ENCODE peak calls at places on chromosomes 6 and 20, in six cellular contexts. One of them, this sample, is unnamed.

GRCh38 chr6:169795196-169795595 is 43.8 kb downstream of the ERMARD start:
- DNase-seq in CD4-positive, alpha-beta T cell: no peak
- DNase-seq in pancreas: no peak
- DNase-seq in adrenal gland: no peak
- DNase-seq in CD8-positive, alpha-beta T cell: no peak
- DNase-seq in aorta: no peak
- DNase-seq in this sample: no peak

GRCh38 chr20:8670900-8671229 is 398.0 kb upstream of the PLCB4 start:
- DNase-seq in CD4-positive, alpha-beta T cell: no peak
- DNase-seq in pancreas: no peak
- DNase-seq in adrenal gland: no peak
- DNase-seq in CD8-positive, alpha-beta T cell: no peak
- DNase-seq in aorta: no peak
- DNase-seq in this sample: no peak

GRCh38 chr6:48658910-48659309 is 547.9 kb upstream of the PTCHD4 start:
- DNase-seq in CD4-positive, alpha-beta T cell: no peak
- DNase-seq in pancreas: no peak
- DNase-seq in adrenal gland: no peak
- DNase-seq in CD8-positive, alpha-beta T cell: no peak
- DNase-seq in aorta: no peak
- DNase-seq in this sample: no peak

GRCh38 chr6:121297699-121298098 is 36.6 kb downstream of the TBC1D32 start:
- DNase-seq in CD4-positive, alpha-beta T cell: no peak
- DNase-seq in pancreas: no peak
- DNase-seq in adrenal gland: no peak
- DNase-seq in CD8-positive, alpha-beta T cell: no peak
- DNase-seq in aorta: no peak
- DNase-seq in this sample: no peak

GRCh38 chr6:52362443-52363221 is 681 bp downstream of the PAQR8 start:
- DNase-seq in CD4-positive, alpha-beta T cell: peak; percentile 48
- DNase-seq in pancreas: peak; percentile 77
- DNase-seq in adrenal gland: peak; percentile 17
- DNase-seq in CD8-positive, alpha-beta T cell: peak; percentile 22
- DNase-seq in aorta: peak; percentile 58
- DNase-seq in this sample: no peak

GRCh38 chr6:118810420-118811027 is 83.4 kb upstream of the ASF1A start:
- DNase-seq in CD4-positive, alpha-beta T cell: peak; percentile 58
- DNase-seq in pancreas: no peak
- DNase-seq in adrenal gland: no peak
- DNase-seq in CD8-positive, alpha-beta T cell: peak; percentile 61
- DNase-seq in aorta: no peak
- DNase-seq in this sample: no peak

GRCh38 chr6:169097336-169098052 is 156.2 kb downstream of the THBS2 start:
- DNase-seq in CD4-positive, alpha-beta T cell: no peak
- DNase-seq in pancreas: no peak
- DNase-seq in adrenal gland: no peak
- DNase-seq in CD8-positive, alpha-beta T cell: no peak
- DNase-seq in aorta: no peak
- DNase-seq in this sample: no peak

GRCh38 chr6:159307246-159307790 is 138.1 kb downstream of the FNDC1 start:
- DNase-seq in CD4-positive, alpha-beta T cell: no peak
- DNase-seq in pancreas: no peak
- DNase-seq in adrenal gland: no peak
- DNase-seq in CD8-positive, alpha-beta T cell: no peak
- DNase-seq in aorta: no peak
- DNase-seq in this sample: no peak

GRCh38 chr6:151733680-151734320 is 73.7 kb upstream of the ESR1 start:
- DNase-seq in CD4-positive, alpha-beta T cell: no peak
- DNase-seq in pancreas: no peak
- DNase-seq in adrenal gland: peak; percentile 23
- DNase-seq in CD8-positive, alpha-beta T cell: no peak
- DNase-seq in aorta: no peak
- DNase-seq in this sample: no peak

GRCh38 chr6:42142118-42142835 is at the start of gene C6orf132:
- DNase-seq in CD4-positive, alpha-beta T cell: no peak
- DNase-seq in pancreas: peak; percentile 94
- DNase-seq in adrenal gland: peak; percentile 40
- DNase-seq in CD8-positive, alpha-beta T cell: no peak
- DNase-seq in aorta: no peak
- DNase-seq in this sample: peak; percentile 42

GRCh38 chr20:44850272-44850671 is 35.2 kb upstream of the YWHAB start:
- DNase-seq in CD4-positive, alpha-beta T cell: no peak
- DNase-seq in pancreas: no peak
- DNase-seq in adrenal gland: no peak
- DNase-seq in CD8-positive, alpha-beta T cell: no peak
- DNase-seq in aorta: no peak
- DNase-seq in this sample: peak; percentile 17

GRCh38 chr20:44203161-44203560 is 7.4 kb downstream of the OSER1 start:
- DNase-seq in CD4-positive, alpha-beta T cell: no peak
- DNase-seq in pancreas: no peak
- DNase-seq in adrenal gland: no peak
- DNase-seq in CD8-positive, alpha-beta T cell: no peak
- DNase-seq in aorta: no peak
- DNase-seq in this sample: no peak

GRCh38 chr6:107965746-107966145 is 7.7 kb upstream of the SEC63 start:
- DNase-seq in CD4-positive, alpha-beta T cell: no peak
- DNase-seq in pancreas: no peak
- DNase-seq in adrenal gland: no peak
- DNase-seq in CD8-positive, alpha-beta T cell: no peak
- DNase-seq in aorta: no peak
- DNase-seq in this sample: peak; percentile 99

GRCh38 chr6:98653171-98653570 is 181.2 kb upstream of the POU3F2 start:
- DNase-seq in CD4-positive, alpha-beta T cell: no peak
- DNase-seq in pancreas: no peak
- DNase-seq in adrenal gland: no peak
- DNase-seq in CD8-positive, alpha-beta T cell: no peak
- DNase-seq in aorta: no peak
- DNase-seq in this sample: no peak

GRCh38 chr6:101445527-101445926 is 52.0 kb downstream of the GRIK2 start:
- DNase-seq in CD4-positive, alpha-beta T cell: no peak
- DNase-seq in pancreas: no peak
- DNase-seq in adrenal gland: no peak
- DNase-seq in CD8-positive, alpha-beta T cell: no peak
- DNase-seq in aorta: no peak
- DNase-seq in this sample: peak; percentile 9

GRCh38 chr6:13286185-13286584 is 42.2 kb downstream of the TBC1D7 start:
- DNase-seq in CD4-positive, alpha-beta T cell: no peak
- DNase-seq in pancreas: no peak
- DNase-seq in adrenal gland: no peak
- DNase-seq in CD8-positive, alpha-beta T cell: no peak
- DNase-seq in aorta: no peak
- DNase-seq in this sample: no peak

GRCh38 chr20:58223358-58223941 is 5.0 kb downstream of the ANKRD60 start:
- DNase-seq in CD4-positive, alpha-beta T cell: no peak
- DNase-seq in pancreas: no peak
- DNase-seq in adrenal gland: no peak
- DNase-seq in CD8-positive, alpha-beta T cell: no peak
- DNase-seq in aorta: no peak
- DNase-seq in this sample: no peak

GRCh38 chr20:58222446-58222845 is 6.0 kb downstream of the ANKRD60 start:
- DNase-seq in CD4-positive, alpha-beta T cell: no peak
- DNase-seq in pancreas: no peak
- DNase-seq in adrenal gland: no peak
- DNase-seq in CD8-positive, alpha-beta T cell: no peak
- DNase-seq in aorta: no peak
- DNase-seq in this sample: no peak

GRCh38 chr20:58225490-58226200 is 2.8 kb downstream of the ANKRD60 start:
- DNase-seq in CD4-positive, alpha-beta T cell: no peak
- DNase-seq in pancreas: no peak
- DNase-seq in adrenal gland: no peak
- DNase-seq in CD8-positive, alpha-beta T cell: no peak
- DNase-seq in aorta: no peak
- DNase-seq in this sample: no peak

GRCh38 chr20:58224097-58224496 is 4.4 kb downstream of the ANKRD60 start:
- DNase-seq in CD4-positive, alpha-beta T cell: no peak
- DNase-seq in pancreas: no peak
- DNase-seq in adrenal gland: no peak
- DNase-seq in CD8-positive, alpha-beta T cell: no peak
- DNase-seq in aorta: no peak
- DNase-seq in this sample: no peak

DNA sequence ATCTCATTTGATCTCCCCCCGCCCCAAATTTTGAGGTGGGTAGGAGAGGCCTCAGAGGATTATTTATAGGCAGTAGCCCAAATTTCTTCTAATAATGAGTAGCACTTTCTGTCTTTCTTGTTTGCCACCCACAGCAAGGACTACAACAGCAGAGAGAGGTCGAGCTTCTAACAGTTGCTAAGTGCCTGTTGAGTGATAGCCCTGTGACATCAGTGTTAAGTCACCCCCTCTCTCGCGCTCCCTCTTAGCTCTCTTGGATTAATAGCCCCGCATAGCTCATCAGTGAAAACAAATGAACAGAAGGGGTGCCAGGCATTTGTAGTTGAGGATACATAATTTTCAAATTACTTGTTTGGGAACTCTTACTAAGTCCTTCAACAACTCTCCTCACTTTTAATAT is 3.5 kb downstream of the ANKRD60 start:
- DNase-seq in CD4-positive, alpha-beta T cell: no peak
- DNase-seq in pancreas: no peak
- DNase-seq in adrenal gland: no peak
- DNase-seq in CD8-positive, alpha-beta T cell: no peak
- DNase-seq in aorta: no peak
- DNase-seq in this sample: no peak
- H3K27me3 ChIP-seq in CD4-positive, alpha-beta T cell: peaks cover 66% of the 10 kb centered on the region
- H3K27me3 ChIP-seq in pancreas: peaks cover 6% of the 10 kb centered on the region
- H3K27me3 ChIP-seq in adrenal gland: peaks cover 17% of the 10 kb centered on the region
- H3K27me3 ChIP-seq in CD8-positive, alpha-beta T cell: peaks cover 19% of the 10 kb centered on the region
- H3K27me3 ChIP-seq in aorta: no peaks in the 10 kb centered on the region
- H3K27me3 ChIP-seq in this sample: peaks cover 92% of the 10 kb centered on the region

GRCh38 chr20:16846011-16846410 is 97.9 kb downstream of the OTOR start:
- DNase-seq in CD4-positive, alpha-beta T cell: no peak
- DNase-seq in pancreas: no peak
- DNase-seq in adrenal gland: no peak
- DNase-seq in CD8-positive, alpha-beta T cell: no peak
- DNase-seq in aorta: no peak
- DNase-seq in this sample: no peak

GRCh38 chr20:16844406-16844805 is 96.2 kb downstream of the OTOR start:
- DNase-seq in CD4-positive, alpha-beta T cell: no peak
- DNase-seq in pancreas: no peak
- DNase-seq in adrenal gland: no peak
- DNase-seq in CD8-positive, alpha-beta T cell: no peak
- DNase-seq in aorta: no peak
- DNase-seq in this sample: no peak

GRCh38 chr20:16842721-16843120 is 94.6 kb downstream of the OTOR start:
- DNase-seq in CD4-positive, alpha-beta T cell: no peak
- DNase-seq in pancreas: no peak
- DNase-seq in adrenal gland: no peak
- DNase-seq in CD8-positive, alpha-beta T cell: no peak
- DNase-seq in aorta: no peak
- DNase-seq in this sample: no peak
- H3K27ac ChIP-seq in CD4-positive, alpha-beta T cell: no peak overlapping the region
- H3K27ac ChIP-seq in pancreas: no peak overlapping the region
- H3K27ac ChIP-seq in adrenal gland: no peak overlapping the region
- H3K27ac ChIP-seq in CD8-positive, alpha-beta T cell: no peak overlapping the region
- H3K27ac ChIP-seq in aorta: no peak overlapping the region
- H3K27ac ChIP-seq in this sample: no peak overlapping the region

GRCh38 chr6:163787001-163787667 is 372.6 kb downstream of the QKI start:
- DNase-seq in CD4-positive, alpha-beta T cell: no peak
- DNase-seq in pancreas: no peak
- DNase-seq in adrenal gland: no peak
- DNase-seq in CD8-positive, alpha-beta T cell: no peak
- DNase-seq in aorta: no peak
- DNase-seq in this sample: no peak
- H3K27me3 ChIP-seq in CD4-positive, alpha-beta T cell: no peaks in the 10 kb centered on the region
- H3K27me3 ChIP-seq in pancreas: no peaks in the 10 kb centered on the region
- H3K27me3 ChIP-seq in adrenal gland: no peaks in the 10 kb centered on the region
- H3K27me3 ChIP-seq in CD8-positive, alpha-beta T cell: no peaks in the 10 kb centered on the region
- H3K27me3 ChIP-seq in aorta: no peaks in the 10 kb centered on the region
- H3K27me3 ChIP-seq in this sample: no peaks in the 10 kb centered on the region

DNA sequence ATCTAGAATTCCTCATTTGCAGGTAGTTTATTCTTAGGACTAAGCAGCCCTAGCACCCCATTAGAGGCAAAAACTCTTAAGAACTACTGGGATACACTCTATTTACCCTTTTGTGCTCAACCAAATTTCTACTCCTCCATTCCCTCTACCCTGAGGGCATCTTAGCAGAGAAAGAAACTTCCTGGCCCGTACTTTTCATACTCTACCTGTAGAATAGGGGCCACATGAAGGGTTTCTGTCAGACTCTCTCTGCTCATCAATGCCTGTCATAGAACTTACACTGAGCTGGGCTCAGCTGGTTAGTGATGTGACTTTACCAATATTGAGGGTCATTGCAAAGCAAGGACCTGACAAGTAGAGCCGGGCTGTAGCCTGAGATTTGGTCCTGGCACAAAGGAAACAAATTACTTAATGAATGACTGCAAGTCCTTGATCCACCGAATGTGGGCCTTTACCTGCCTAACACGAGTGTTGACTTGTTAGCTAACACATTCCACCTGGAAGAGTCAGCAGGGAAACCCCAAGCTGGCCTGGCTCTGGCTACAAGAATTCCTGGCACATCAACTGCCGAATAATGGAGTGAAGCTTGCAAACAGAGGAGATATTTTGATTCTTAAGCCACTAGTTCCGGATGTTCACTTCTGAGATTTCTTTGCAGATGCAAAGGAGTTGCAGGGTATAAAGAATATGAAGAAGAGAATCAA is 280.5 kb upstream of the JAG1 start:
- DNase-seq in CD4-positive, alpha-beta T cell: no peak
- DNase-seq in pancreas: no peak
- DNase-seq in adrenal gland: no peak
- DNase-seq in CD8-positive, alpha-beta T cell: no peak
- DNase-seq in aorta: no peak
- DNase-seq in this sample: peak; percentile 96
- H3K27ac ChIP-seq in CD4-positive, alpha-beta T cell: no peak overlapping the region
- H3K27ac ChIP-seq in pancreas: peak overlapping the region; percentile 15
- H3K27ac ChIP-seq in adrenal gland: no peak overlapping the region
- H3K27ac ChIP-seq in CD8-positive, alpha-beta T cell: no peak overlapping the region
- H3K27ac ChIP-seq in aorta: no peak overlapping the region
- H3K27ac ChIP-seq in this sample: peak overlapping the region; percentile 84

DNA sequence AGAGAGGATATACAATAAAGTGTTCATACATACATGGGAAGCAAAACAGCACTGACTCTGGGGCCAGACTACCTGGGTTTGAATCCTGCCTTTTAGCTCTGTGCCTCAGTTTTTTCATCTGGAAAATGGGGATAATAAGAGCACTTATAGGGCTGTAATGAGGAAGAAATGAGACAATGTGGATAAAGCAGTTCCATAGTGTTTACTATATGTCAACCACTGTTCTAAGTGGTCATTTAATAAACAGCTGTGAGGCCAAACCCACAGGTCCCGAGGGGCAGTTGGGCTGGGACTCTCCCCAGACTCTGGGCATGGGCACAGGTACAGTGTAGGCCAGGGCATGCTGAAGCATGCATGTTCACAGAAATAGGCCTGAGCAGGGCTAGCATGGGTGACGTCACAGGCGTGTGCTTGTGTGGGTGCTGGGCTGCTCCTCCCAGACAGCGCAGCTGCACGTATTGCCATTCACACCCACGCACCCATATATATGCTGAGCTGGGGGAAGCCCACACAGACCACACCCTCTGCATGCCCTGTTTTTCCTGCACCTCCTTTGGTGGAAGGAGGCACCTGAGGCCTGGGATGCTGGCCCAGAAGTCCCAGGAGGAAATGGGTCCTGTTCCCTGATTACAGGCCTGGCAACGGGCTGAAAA is 3.5 kb upstream of the PLCG1 start:
- DNase-seq in CD4-positive, alpha-beta T cell: no peak
- DNase-seq in pancreas: no peak
- DNase-seq in adrenal gland: no peak
- DNase-seq in CD8-positive, alpha-beta T cell: no peak
- DNase-seq in aorta: no peak
- DNase-seq in this sample: peak; percentile 93
- H3K27me3 ChIP-seq in CD4-positive, alpha-beta T cell: no peaks in the 10 kb centered on the region
- H3K27me3 ChIP-seq in pancreas: no peaks in the 10 kb centered on the region
- H3K27me3 ChIP-seq in adrenal gland: no peaks in the 10 kb centered on the region
- H3K27me3 ChIP-seq in CD8-positive, alpha-beta T cell: no peaks in the 10 kb centered on the region
- H3K27me3 ChIP-seq in aorta: no peaks in the 10 kb centered on the region
- H3K27me3 ChIP-seq in this sample: no peaks in the 10 kb centered on the region